ENCODE peak calls at places on chromosome 10, in four cellular contexts. One of them, this sample, is unnamed.

GRCh38 chr10:99631496-99631895 is 11.3 kb upstream of the SLC25A28 start:
- DNase-seq in right lobe of liver: no peak
- DNase-seq in cardiac fibroblast: no peak
- DNase-seq in epithelial cell of esophagus: peak; percentile 56
- DNase-seq in this sample: peak; percentile 34

GRCh38 chr10:124703778-124704427 is 40.3 kb downstream of the FAM53B start:
- DNase-seq in cardiac fibroblast: peak; percentile 63
- DNase-seq in epithelial cell of esophagus: no peak
- DNase-seq in right lobe of liver: no peak
- DNase-seq in this sample: peak; percentile 40

GRCh38 chr10:100043796-100044195 is 34.0 kb upstream of the DNMBP start:
- DNase-seq in epithelial cell of esophagus: peak; percentile 60
- DNase-seq in right lobe of liver: no peak
- DNase-seq in cardiac fibroblast: peak; percentile 79
- DNase-seq in this sample: peak; percentile 70

GRCh38 chr10:11539191-11539868 is 72.1 kb downstream of the USP6NL start:
- DNase-seq in cardiac fibroblast: peak; percentile 49
- DNase-seq in right lobe of liver: no peak
- DNase-seq in epithelial cell of esophagus: peak; percentile 62
- DNase-seq in this sample: peak; percentile 50

GRCh38 chr10:31754803-31755624 is 173.6 kb downstream of the ARHGAP12 start:
- DNase-seq in epithelial cell of esophagus: no peak
- DNase-seq in cardiac fibroblast: no peak
- DNase-seq in right lobe of liver: peak; percentile 79
- DNase-seq in this sample: peak; percentile 63

GRCh38 chr10:15433850-15434537 is 62.9 kb upstream of the FAM171A1 start:
- DNase-seq in epithelial cell of esophagus: peak; percentile 60
- DNase-seq in cardiac fibroblast: peak; percentile 75
- DNase-seq in right lobe of liver: no peak
- DNase-seq in this sample: peak; percentile 58

GRCh38 chr10:84026821-84027257 is 112.5 kb upstream of the GHITM start:
- DNase-seq in cardiac fibroblast: peak; percentile 39
- DNase-seq in epithelial cell of esophagus: peak; percentile 32
- DNase-seq in right lobe of liver: no peak
- DNase-seq in this sample: peak; percentile 9

GRCh38 chr10:114605155-114605797 is 52.8 kb downstream of the ABLIM1 start:
- DNase-seq in epithelial cell of esophagus: peak; percentile 36
- DNase-seq in right lobe of liver: peak; percentile 57
- DNase-seq in cardiac fibroblast: no peak
- DNase-seq in this sample: no peak

GRCh38 chr10:110361800-110362456 is 57.2 kb upstream of the SMNDC1 start:
- DNase-seq in epithelial cell of esophagus: no peak
- DNase-seq in cardiac fibroblast: no peak
- DNase-seq in right lobe of liver: no peak
- DNase-seq in this sample: no peak

GRCh38 chr10:48444266-48444665 is 137.8 kb downstream of the MAPK8 start:
- DNase-seq in epithelial cell of esophagus: peak; percentile 72
- DNase-seq in cardiac fibroblast: peak; percentile 57
- DNase-seq in right lobe of liver: peak; percentile 40
- DNase-seq in this sample: peak; percentile 29
- TF ChIP-seq CTCF in epithelial cell of esophagus: peak; percentile 73
- TF ChIP-seq CTCF in cardiac fibroblast: no peak
- TF ChIP-seq CTCF in right lobe of liver: peak; percentile 28
- TF ChIP-seq CTCF in this sample: peak; percentile 24

GRCh38 chr10:103428989-103429643 is 23.1 kb downstream of the CALHM2 start:
- DNase-seq in epithelial cell of esophagus: no peak
- DNase-seq in cardiac fibroblast: no peak
- DNase-seq in right lobe of liver: no peak
- DNase-seq in this sample: no peak
- H3K4me3 ChIP-seq in epithelial cell of esophagus: no peak overlapping the region
- H3K4me3 ChIP-seq in cardiac fibroblast: no peak overlapping the region
- H3K4me3 ChIP-seq in right lobe of liver: no peak overlapping the region
- H3K4me3 ChIP-seq in this sample: no peak overlapping the region

DNA sequence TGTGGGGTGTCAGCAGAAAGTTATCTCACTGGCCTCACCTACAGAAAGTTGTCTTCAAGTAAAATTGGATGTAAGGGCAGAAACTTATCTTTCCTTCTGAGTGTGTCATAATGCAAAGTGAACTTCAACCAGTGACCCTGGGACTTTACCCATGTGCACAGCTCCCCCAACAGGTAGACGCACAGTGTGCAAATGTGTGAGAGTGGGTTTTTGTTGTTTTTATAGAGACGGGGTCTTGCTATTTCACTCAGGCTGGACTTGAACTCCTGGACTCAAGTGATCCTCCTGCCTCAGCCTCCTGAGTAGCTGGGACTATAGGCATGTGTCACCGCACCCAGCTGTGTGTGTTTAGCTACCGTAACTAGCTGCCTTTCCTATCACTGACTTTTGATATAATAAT is 6.4 kb upstream of the KAZALD1 start:
- DNase-seq in cardiac fibroblast: no peak
- DNase-seq in epithelial cell of esophagus: no peak
- DNase-seq in right lobe of liver: no peak
- DNase-seq in this sample: no peak
- TF ChIP-seq CTCF in cardiac fibroblast: no peak
- TF ChIP-seq CTCF in epithelial cell of esophagus: no peak
- TF ChIP-seq CTCF in right lobe of liver: no peak
- TF ChIP-seq CTCF in this sample: no peak

DNA sequence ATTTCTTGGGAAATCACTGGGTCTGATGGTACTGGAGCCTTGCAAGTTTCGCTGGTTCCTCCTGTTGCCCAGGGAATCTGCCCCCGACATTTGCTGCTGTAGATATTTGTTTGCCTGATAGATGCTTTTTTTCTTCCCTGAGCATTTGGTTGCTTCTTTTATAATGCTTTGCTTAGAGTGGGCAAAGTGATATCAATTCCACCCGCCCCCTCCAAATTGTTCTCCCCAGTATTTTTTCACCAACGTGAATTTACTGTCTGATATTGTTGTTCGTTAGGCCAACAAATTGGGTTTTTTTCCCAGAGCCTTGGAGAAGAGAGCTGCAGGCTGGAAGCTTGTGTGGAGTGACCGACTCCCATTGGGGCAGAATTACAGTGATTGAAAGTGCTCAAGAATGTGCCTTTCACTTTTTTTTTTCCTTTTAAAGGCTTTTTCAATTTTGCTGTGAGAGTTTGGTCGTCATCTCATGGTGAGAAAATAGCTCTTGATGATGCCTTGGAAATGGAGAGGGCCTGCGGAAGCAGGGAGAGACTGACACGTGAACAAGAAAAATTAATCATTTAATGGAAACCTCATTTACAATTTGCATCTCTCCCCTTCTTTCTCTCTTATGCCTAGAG is 2.5 kb downstream of the GRK5 start:
- DNase-seq in right lobe of liver: no peak
- DNase-seq in epithelial cell of esophagus: no peak
- DNase-seq in cardiac fibroblast: peak; percentile 56
- DNase-seq in this sample: peak; percentile 42
- H3K4me3 ChIP-seq in right lobe of liver: peak overlapping the region; percentile 21
- H3K4me3 ChIP-seq in epithelial cell of esophagus: no peak overlapping the region
- H3K4me3 ChIP-seq in cardiac fibroblast: peak overlapping the region; percentile 64
- H3K4me3 ChIP-seq in this sample: peak overlapping the region; percentile 91

This sample was measured in AG10803.